ENCODE peak calls at places on chromosome 6, in five cellular contexts. D is A549, C is K562, X is GM12878, E is HepG2. R is an unnamed sample.

GRCh38 chr6:129730477-129731165 is 20.6 kb upstream of the ARHGAP18 start:
- DNase-seq in D (peak; percentile 50), C (peak; percentile 18), X (no peak), E (peak; percentile 58), R (peak; percentile 52)

GRCh38 chr6:63816979-63817436 is 181.4 kb downstream of the PHF3 start:
- DNase-seq in D (peak; percentile 20), C (no peak), X (no peak), E (peak; percentile 25), R (peak; percentile 68)

GRCh38 chr6:106187424-106187982 is 101.4 kb downstream of the PRDM1 start:
- DNase-seq in D (no peak), C (no peak), X (no peak), E (no peak), R (no peak)

GRCh38 chr6:6452002-6452401 is 131.5 kb upstream of the F13A1 start:
- DNase-seq in D (no peak), C (no peak), X (no peak), E (no peak), R (no peak)

GRCh38 chr6:100479180-100480035 is 14.7 kb upstream of the SIM1 start:
- DNase-seq in D (peak; percentile 45), C (peak; percentile 53), X (peak; percentile 34), E (peak; percentile 27), R (peak; percentile 67)

GRCh38 chr6:35603326-35604202 is 85.2 kb downstream of the FKBP5 start:
- DNase-seq in D (no peak), C (no peak), X (no peak), E (peak; percentile 77), R (no peak)

GRCh38 chr6:163352011-163352685 is 62.4 kb upstream of the QKI start:
- DNase-seq in D (no peak), C (no peak), X (no peak), E (no peak), R (no peak)

GRCh38 chr6:105251689-105252088 is 71.9 kb upstream of the POPDC3 start:
- DNase-seq in D (no peak), C (no peak), X (no peak), E (no peak), R (no peak)

GRCh38 chr6:18262812-18263560 is 1.3 kb downstream of the DEK start:
- DNase-seq in D (peak; percentile 7), C (no peak), X (peak; percentile 78), E (peak; percentile 31), R (no peak)

GRCh38 chr6:159754959-159755914 is 6.6 kb upstream of the ACAT2 start:
- DNase-seq in D (no peak), C (no peak), X (no peak), E (no peak), R (no peak)

GRCh38 chr6:159751448-159751847 is 10.4 kb upstream of the ACAT2 start:
- DNase-seq in D (no peak), C (no peak), X (no peak), E (no peak), R (no peak)

GRCh38 chr6:159756508-159756907 is 5.3 kb upstream of the ACAT2 start:
- DNase-seq in D (no peak), C (no peak), X (no peak), E (no peak), R (no peak)

GRCh38 chr6:159754401-159754800 is 7.4 kb upstream of the ACAT2 start:
- DNase-seq in D (no peak), C (no peak), X (no peak), E (no peak), R (no peak)

GRCh38 chr6:159753081-159753872 is 8.6 kb upstream of the ACAT2 start:
- DNase-seq in D (no peak), C (no peak), X (no peak), E (no peak), R (no peak)
- TF ChIP-seq JUNB in D (no peak), C (no peak), X (no peak), E (no peak), R (no peak)

GRCh38 chr6:169232507-169232931 is 21.1 kb downstream of the THBS2 start:
- DNase-seq in D (no peak), C (no peak), X (no peak), E (no peak), R (no peak)
- TF ChIP-seq JUNB in D (no peak), C (no peak), X (no peak), E (no peak), R (no peak)

GRCh38 chr6:138044972-138045371 is 62.2 kb downstream of the PERP start:
- DNase-seq in D (no peak), C (no peak), X (no peak), E (no peak), R (no peak)

GRCh38 chr6:138044458-138044857 is 62.8 kb downstream of the PERP start:
- DNase-seq in D (no peak), C (no peak), X (no peak), E (no peak), R (no peak)
- TF ChIP-seq JUNB in D (no peak), C (no peak), X (no peak), E (no peak), R (no peak)

GRCh38 chr6:90216081-90216977 is 80.3 kb downstream of the BACH2 start:
- DNase-seq in D (peak; percentile 38), C (no peak), X (no peak), E (peak; percentile 33), R (peak; percentile 26)
- TF ChIP-seq JUNB in D (no peak), C (no peak), X (no peak), E (no peak), R (no peak)

GRCh38 chr6:11214438-11214837 is 18.0 kb downstream of the NEDD9 start:
- DNase-seq in D (peak; percentile 14), C (no peak), X (no peak), E (no peak), R (no peak)
- TF ChIP-seq JUNB in D (no peak), C (no peak), X (no peak), E (no peak), R (no peak)

GRCh38 chr6:24856954-24857670 is 58.4 kb upstream of the ARMH2 start:
- DNase-seq in D (no peak), C (no peak), X (no peak), E (no peak), R (no peak)

GRCh38 chr6:24851086-24851485 is 52.4 kb upstream of the ARMH2 start:
- DNase-seq in D (no peak), C (no peak), X (no peak), E (no peak), R (no peak)

GRCh38 chr6:24855389-24856245 is 56.9 kb upstream of the ARMH2 start:
- DNase-seq in D (peak; percentile 62), C (peak; percentile 81), X (peak; percentile 58), E (peak; percentile 60), R (peak; percentile 85)

GRCh38 chr6:24856246-24856599 is 57.5 kb upstream of the ARMH2 start:
- DNase-seq in D (no peak), C (no peak), X (no peak), E (no peak), R (no peak)

GRCh38 chr6:24854077-24854670 is 55.5 kb upstream of the ARMH2 start:
- DNase-seq in D (no peak), C (no peak), X (no peak), E (no peak), R (no peak)
- TF ChIP-seq JUNB in D (no peak), C (no peak), X (no peak), E (no peak), R (no peak)

GRCh38 chr6:50823130-50823920 is 4.7 kb downstream of the TFAP2B start:
- DNase-seq in D (no peak), C (no peak), X (no peak), E (no peak), R (no peak)

GRCh38 chr6:50820590-50821234 is 2.0 kb downstream of the TFAP2B start:
- DNase-seq in D (no peak), C (no peak), X (no peak), E (no peak), R (no peak)

GRCh38 chr6:50819906-50820589 is 1.4 kb downstream of the TFAP2B start:
- DNase-seq in D (no peak), C (no peak), X (no peak), E (no peak), R (peak; percentile 71)

GRCh38 chr6:50821431-50822077 is 2.9 kb downstream of the TFAP2B start:
- DNase-seq in D (no peak), C (no peak), X (no peak), E (no peak), R (no peak)

DNA sequence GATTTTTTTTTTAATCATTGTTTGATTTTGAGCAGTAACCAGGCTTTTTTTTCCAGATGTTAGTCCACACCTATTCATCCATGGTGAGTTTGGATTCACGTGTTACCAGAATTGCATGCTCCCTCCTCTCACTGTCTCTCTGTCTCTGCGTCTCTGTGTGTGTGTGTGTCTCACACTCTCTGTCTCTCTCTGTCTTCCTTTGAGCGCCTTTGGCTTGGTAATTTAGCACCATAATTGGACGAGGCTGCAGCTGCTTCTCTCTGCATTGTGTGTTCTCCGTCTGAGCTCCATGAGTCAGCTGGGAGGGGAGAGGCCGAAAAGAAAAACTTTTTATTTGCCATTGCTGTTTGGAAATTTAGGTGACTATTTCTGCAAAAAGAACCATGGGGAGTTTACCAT is 3.4 kb downstream of the TFAP2B start:
- DNase-seq in D (no peak), C (no peak), X (no peak), E (no peak), R (no peak)
- TF ChIP-seq JUNB in D (no peak), C (no peak), X (no peak), E (no peak), R (no peak)

DNA sequence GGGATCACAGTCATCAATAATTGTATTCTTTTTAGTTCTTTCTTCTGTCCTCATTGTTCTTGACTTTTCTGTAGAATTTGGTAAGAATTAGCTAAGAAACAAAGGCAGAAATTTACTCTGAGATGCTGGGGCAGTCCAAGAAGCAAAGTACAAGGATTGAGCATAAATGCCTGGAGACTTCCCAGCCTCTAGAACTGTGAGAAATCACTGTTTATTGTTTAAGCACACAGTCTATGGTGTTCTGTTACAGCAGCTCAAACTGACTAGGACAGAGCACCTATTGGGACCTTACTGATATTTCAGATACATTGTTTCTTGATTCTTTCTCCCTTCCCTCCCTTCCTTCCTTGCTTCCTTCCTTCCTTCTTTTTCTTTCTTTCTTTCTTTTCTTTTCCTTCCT is 192.7 kb upstream of the SLC35B3 start:
- DNase-seq in D (no peak), C (no peak), X (no peak), E (no peak), R (no peak)
- TF ChIP-seq JUNB in D (no peak), C (no peak), X (no peak), E (no peak), R (no peak)

DNA sequence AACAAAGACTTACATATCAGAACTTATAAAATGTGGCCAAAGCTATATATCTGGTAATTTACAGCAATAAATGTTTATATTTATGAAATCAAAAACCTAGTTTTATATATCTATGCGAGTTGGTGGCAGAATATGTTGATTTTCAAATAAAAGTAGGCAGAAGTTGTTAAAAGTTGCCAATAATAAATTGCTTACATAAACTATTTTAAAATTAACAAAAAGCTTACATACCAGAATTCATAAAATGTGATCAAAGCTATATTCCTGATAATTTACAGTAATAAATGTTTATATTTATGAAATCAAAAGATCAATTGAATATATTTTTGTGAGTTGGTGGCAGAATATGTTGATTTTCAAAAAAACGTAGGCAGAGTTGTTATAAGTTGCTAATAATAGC is 451.8 kb upstream of the KHDRBS2 start:
- DNase-seq in D (no peak), C (no peak), X (no peak), E (no peak), R (no peak)
- TF ChIP-seq JUNB in D (no peak), C (no peak), X (no peak), E (no peak), R (no peak)

GRCh38 chr6:152110878-152111820 is 303.7 kb downstream of the ESR1 start:
- DNase-seq in D (no peak), C (no peak), X (no peak), E (no peak), R (no peak)
- TF ChIP-seq JUNB in D (no peak), C (no peak), X (no peak), E (no peak), R (no peak)

R was measured in GM23338.